ENCODE peak calls at places on chromosomes 5 and 9, in ten cellular contexts. E is epithelial cell of proximal tubule, J is GM20000, L is fibroblast of lung, Q is mammary epithelial cell, S is brain microvascular endothelial cell, H is AG04450, W is nephron progenitor cell, D is IMR-90, M is WERI-Rb-1. X is an unnamed sample.

GRCh38 chr9:98707158-98708102 is 1.3 kb downstream of the GABBR2 start:
- DNase-seq in J (peak), S (peak), H (peak), W (peak), Q (peak), D (peak), L (peak), E (no peak), M (peak), X (peak)

GRCh38 chr9:127877566-127877998 is at the start of gene AK1:
- DNase-seq in D (peak), J (no peak), E (no peak), H (no peak), W (peak), L (peak), Q (peak), M (peak), S (peak), X (peak)

GRCh38 chr9:112665347-112665746 is 52.6 kb downstream of the INIP start:
- DNase-seq in H (peak), J (peak), L (peak), W (no peak), S (no peak), Q (peak), E (no peak), D (peak), M (no peak), X (peak)

GRCh38 chr5:146897061-146897460 is 18.5 kb upstream of the PPP2R2B start:
- DNase-seq in S (no peak), W (no peak), D (no peak), J (no peak), Q (no peak), M (no peak), E (no peak), H (no peak), L (no peak), X (no peak)

GRCh38 chr5:137837741-137838389 is 29.8 kb upstream of the MYOT start:
- DNase-seq in E (no peak), D (no peak), W (no peak), L (peak), Q (no peak), H (no peak), J (no peak), M (no peak), S (peak), X (peak)

GRCh38 chr5:34789021-34789531 is 49.9 kb upstream of the TTC23L start:
- DNase-seq in L (peak), W (no peak), Q (peak), E (peak), D (peak), H (no peak), J (no peak), S (peak), M (peak), X (peak)

GRCh38 chr5:15799612-15800011 is 299.6 kb downstream of the FBXL7 start:
- DNase-seq in M (no peak), Q (no peak), E (no peak), J (no peak), W (no peak), S (no peak), H (no peak), D (no peak), L (no peak), X (no peak)

GRCh38 chr9:3299872-3300271 is 225.9 kb downstream of the RFX3 start:
- DNase-seq in M (no peak), D (no peak), Q (no peak), E (no peak), W (no peak), H (no peak), J (peak), L (no peak), S (no peak), X (no peak)

GRCh38 chr9:125189011-125189360 is 617 bp downstream of the PPP6C start:
- DNase-seq in M (peak), L (no peak), H (no peak), D (no peak), S (no peak), W (peak), E (no peak), J (peak), Q (peak), X (peak)

GRCh38 chr5:133319905-133320520 is 268.2 kb downstream of the HSPA4 start:
- DNase-seq in H (no peak), D (no peak), W (no peak), S (no peak), Q (no peak), J (no peak), E (no peak), M (no peak), L (no peak), X (no peak)

GRCh38 chr5:125549322-125549871 is 803.0 kb upstream of the ZNF608 start:
- DNase-seq in E (no peak), M (peak), J (no peak), H (no peak), L (peak), Q (no peak), D (peak), S (no peak), W (no peak), X (peak)

GRCh38 chr9:124665391-124666058 is 105.6 kb downstream of the NR6A1 start:
- DNase-seq in M (no peak), H (no peak), L (peak), J (no peak), D (peak), E (peak), S (no peak), W (no peak), Q (peak), X (no peak)

GRCh38 chr5:96209829-96210228 is 223.2 kb downstream of the PCSK1 start:
- DNase-seq in M (no peak), H (peak), S (peak), Q (peak), L (peak), E (no peak), D (peak), J (no peak), W (no peak), X (peak)

GRCh38 chr5:126016256-126016655 is 407.0 kb upstream of the GRAMD2B start:
- DNase-seq in H (no peak), S (no peak), J (no peak), E (no peak), M (no peak), L (peak), D (no peak), Q (no peak), W (no peak), X (no peak)

GRCh38 chr5:149618581-149619248 is 37.4 kb downstream of the ARHGEF37 start:
- DNase-seq in E (no peak), D (peak), Q (peak), H (peak), W (peak), J (peak), L (peak), S (peak), M (peak), X (peak)

GRCh38 chr9:109083141-109083540 is 36.6 kb downstream of the TMEM245 start:
- DNase-seq in S (no peak), H (no peak), W (no peak), J (no peak), Q (no peak), L (no peak), D (no peak), E (no peak), M (no peak), X (no peak)

GRCh38 chr5:148974638-148975330 is 88.1 kb downstream of the SH3TC2 start:
- DNase-seq in H (no peak), J (no peak), S (no peak), M (no peak), W (no peak), D (no peak), L (peak), E (peak), Q (no peak), X (no peak)

GRCh38 chr5:60891667-60892066 is 47.6 kb upstream of the ELOVL7 start:
- DNase-seq in E (no peak), H (no peak), S (no peak), L (no peak), Q (no peak), J (no peak), D (no peak), M (no peak), W (no peak), X (no peak)

GRCh38 chr5:14864181-14864812 is 7.3 kb downstream of the ANKH start:
- DNase-seq in M (no peak), W (no peak), D (no peak), H (no peak), E (no peak), S (no peak), L (no peak), J (no peak), Q (no peak), X (no peak)

GRCh38 chr9:708556-709432 is 132.7 kb upstream of the DMRT1 start:
- DNase-seq in H (no peak), J (no peak), M (no peak), L (no peak), Q (no peak), D (no peak), W (no peak), S (no peak), E (no peak), X (no peak)

GRCh38 chr5:35246411-35246810 is 16.1 kb upstream of the PRLR start:
- DNase-seq in L (no peak), Q (no peak), S (no peak), W (no peak), D (no peak), M (no peak), J (no peak), E (no peak), H (no peak), X (no peak)

GRCh38 chr9:96554326-96554725 is 65.3 kb downstream of the CDC14B start:
- DNase-seq in S (no peak), E (peak), Q (no peak), W (no peak), L (peak), M (no peak), H (no peak), D (peak), J (no peak), X (peak)

GRCh38 chr9:97698865-97699264 is 1.7 kb upstream of the XPA start:
- DNase-seq in M (no peak), H (no peak), S (no peak), Q (no peak), W (no peak), E (no peak), D (no peak), J (no peak), L (no peak), X (no peak)

GRCh38 chr5:146731909-146732659 is 146.5 kb downstream of the PPP2R2B start:
- DNase-seq in M (no peak), J (no peak), H (peak), S (peak), Q (peak), W (no peak), L (peak), E (peak), D (peak), X (peak)

GRCh38 chr9:76441551-76442322 is 17.2 kb upstream of the GCNT1 start:
- DNase-seq in H (no peak), E (no peak), Q (peak), J (peak), L (peak), S (peak), W (no peak), M (no peak), D (peak), X (peak)

GRCh38 chr5:139956342-139956741 is 86.8 kb downstream of the NRG2 start:
- DNase-seq in H (no peak), D (no peak), S (no peak), W (no peak), J (no peak), Q (no peak), L (no peak), E (no peak), M (no peak), X (no peak)

GRCh38 chr9:96818535-96818934 is 35.8 kb downstream of the ZNF782 start:
- DNase-seq in D (no peak), L (no peak), S (no peak), E (peak), H (no peak), W (no peak), Q (peak), M (no peak), J (no peak), X (no peak)

GRCh38 chr5:10724799-10725507 is 36.1 kb downstream of the DAP start:
- DNase-seq in M (peak), Q (peak), J (no peak), W (no peak), L (peak), E (no peak), D (peak), H (peak), S (peak), X (peak)

GRCh38 chr9:12785251-12785880 is 10.5 kb downstream of the LURAP1L start:
- DNase-seq in S (peak), D (peak), H (no peak), L (peak), M (no peak), Q (peak), E (no peak), J (no peak), W (no peak), X (peak)

GRCh38 chr5:52580921-52581320 is 206.8 kb upstream of the ITGA1 start:
- DNase-seq in E (no peak), W (no peak), M (no peak), S (peak), D (peak), H (no peak), J (no peak), L (peak), Q (peak), X (peak)

GRCh38 chr9:114450181-114450580 is 55.1 kb downstream of the WHRN start:
- DNase-seq in W (no peak), E (no peak), S (no peak), M (no peak), J (no peak), L (no peak), H (no peak), D (no peak), Q (no peak), X (no peak)

GRCh38 chr9:20197976-20198685 is 409.3 kb upstream of the SLC24A2 start:
- DNase-seq in J (peak), W (no peak), E (no peak), M (peak), L (peak), S (no peak), H (no peak), Q (peak), D (no peak), X (peak)

GRCh38 chr5:77631166-77631582 is 7.3 kb downstream of the OTP start:
- DNase-seq in H (no peak), W (no peak), Q (no peak), S (no peak), D (no peak), L (no peak), E (no peak), M (no peak), J (peak), X (no peak)

GRCh38 chr9:35522189-35522588 is 32.3 kb downstream of the RUSC2 start:
- DNase-seq in E (no peak), H (no peak), D (no peak), W (no peak), J (no peak), Q (no peak), M (no peak), L (no peak), S (no peak), X (no peak)

GRCh38 chr5:165161204-165161603 is 1655.8 kb downstream of the MAT2B start:
- DNase-seq in W (no peak), L (no peak), S (no peak), H (no peak), E (no peak), Q (no peak), D (no peak), M (no peak), J (no peak), X (no peak)

GRCh38 chr9:4979224-4979623 is 5.8 kb upstream of the JAK2 start:
- DNase-seq in S (no peak), D (peak), E (no peak), M (no peak), H (peak), Q (no peak), L (peak), W (no peak), J (no peak), X (peak)

GRCh38 chr9:84966876-84967830 is 297.6 kb downstream of the NTRK2 start:
- DNase-seq in D (no peak), J (peak), L (no peak), M (peak), H (no peak), E (no peak), W (peak), S (no peak), Q (no peak), X (no peak)
- TF ChIP-seq CTCF in D (no peak), J (no peak), L (no peak), M (peak), H (no peak), E (peak), W (peak), S (peak), Q (no peak), X (no peak)

GRCh38 chr5:65760504-65761275 is 38.7 kb downstream of the NLN start:
- DNase-seq in S (peak), J (peak), L (peak), E (no peak), W (no peak), M (no peak), Q (peak), D (peak), H (no peak), X (peak)
- TF ChIP-seq CTCF in S (peak), J (peak), L (no peak), E (peak), W (no peak), M (no peak), Q (peak), D (no peak), H (peak), X (peak)

GRCh38 chr5:69414885-69415583 is at the start of gene MARVELD2:
- DNase-seq in J (peak), W (peak), E (no peak), S (peak), H (no peak), D (peak), M (peak), Q (peak), L (peak), X (peak)
- TF ChIP-seq CTCF in J (no peak), W (no peak), E (peak), S (peak), H (peak), D (peak), M (peak), Q (peak), L (peak), X (peak)

DNA sequence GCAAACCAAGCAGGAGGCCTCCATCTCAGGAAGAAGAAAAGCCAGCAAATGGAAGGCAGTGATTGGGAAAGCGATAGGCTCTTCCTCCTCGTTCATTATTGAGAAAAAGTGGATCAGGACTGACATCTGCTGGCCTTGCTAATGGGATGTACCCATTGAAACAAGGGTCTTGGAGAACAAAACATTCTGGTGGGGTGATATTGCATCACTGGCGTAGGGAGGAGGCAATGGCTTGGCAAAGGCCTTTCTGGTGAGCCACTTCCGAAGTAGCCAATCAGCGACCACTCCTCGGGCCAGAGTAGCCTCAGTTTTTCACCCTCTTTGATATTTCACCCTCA is 86.7 kb upstream of the NFIB start:
- DNase-seq in W (no peak), J (no peak), E (peak), M (peak), L (peak), D (peak), Q (peak), H (peak), S (peak), X (peak)
- TF ChIP-seq CTCF in W (peak), J (no peak), E (peak), M (peak), L (peak), D (peak), Q (peak), H (peak), S (peak), X (peak)

GRCh38 chr5:86807046-86807712 is 189.4 kb downstream of the COX7C start:
- DNase-seq in M (no peak), S (no peak), E (no peak), D (no peak), L (no peak), J (no peak), H (no peak), W (no peak), Q (no peak), X (no peak)
- TF ChIP-seq CTCF in M (no peak), S (no peak), E (no peak), D (no peak), L (no peak), J (no peak), H (no peak), W (no peak), Q (no peak), X (no peak)

GRCh38 chr9:77817590-77818311 is 169.6 kb upstream of the GNA14 start:
- DNase-seq in S (no peak), W (no peak), D (no peak), M (no peak), H (no peak), J (peak), E (no peak), L (no peak), Q (no peak), X (no peak)

GRCh38 chr9:77815260-77815659 is 167.1 kb upstream of the GNA14 start:
- DNase-seq in Q (no peak), H (no peak), J (no peak), W (no peak), S (no peak), M (no peak), E (no peak), D (no peak), L (no peak), X (no peak)

GRCh38 chr9:77820293-77820954 is 172.3 kb upstream of the GNA14 start:
- DNase-seq in W (no peak), Q (peak), J (no peak), D (peak), M (no peak), H (peak), S (peak), L (peak), E (no peak), X (peak)

GRCh38 chr9:77816641-77817341 is 168.7 kb upstream of the GNA14 start:
- DNase-seq in M (no peak), H (no peak), L (peak), J (no peak), W (no peak), D (peak), Q (no peak), S (no peak), E (no peak), X (peak)

DNA sequence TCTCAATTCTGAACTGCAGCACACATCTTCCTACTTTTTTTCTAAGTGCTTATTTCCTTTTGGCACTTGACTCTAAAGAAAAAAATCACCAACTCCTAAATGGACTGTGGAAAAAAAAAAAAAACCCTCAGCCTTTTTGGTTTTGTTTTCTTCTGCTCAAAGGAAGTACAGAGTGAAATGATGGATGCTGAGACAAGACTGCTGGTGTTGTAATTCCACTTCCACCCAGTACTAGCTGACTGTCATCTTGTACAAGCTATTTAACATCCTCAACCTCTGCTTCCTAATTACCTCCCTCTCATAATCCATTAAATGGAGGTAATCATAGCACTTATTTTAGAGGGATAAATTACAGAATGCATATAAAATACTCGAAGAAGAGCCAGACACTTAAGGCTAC is 171.6 kb upstream of the GNA14 start:
- DNase-seq in L (peak), D (peak), M (no peak), H (no peak), W (no peak), Q (no peak), J (no peak), S (no peak), E (no peak), X (peak)
- TF ChIP-seq CTCF in L (no peak), D (no peak), M (no peak), H (no peak), W (no peak), Q (no peak), J (no peak), S (no peak), E (no peak), X (no peak)

GRCh38 chr5:76493190-76493837 is 90.2 kb downstream of the IQGAP2 start:
- DNase-seq in J (no peak), E (no peak), S (no peak), L (no peak), H (no peak), M (no peak), W (peak), D (no peak), Q (no peak), X (no peak)
- TF ChIP-seq CTCF in J (no peak), E (no peak), S (no peak), L (no peak), H (no peak), M (no peak), W (no peak), D (no peak), Q (no peak), X (no peak)

GRCh38 chr5:120082316-120083068 is 381.6 kb upstream of the PRR16 start:
- DNase-seq in W (no peak), L (no peak), D (no peak), H (no peak), J (no peak), M (no peak), E (no peak), S (no peak), Q (no peak), X (peak)
- TF ChIP-seq CTCF in W (no peak), L (peak), D (peak), H (peak), J (no peak), M (no peak), E (peak), S (peak), Q (peak), X (peak)